ENCODE peak calls at places on chromosome 22, in six cellular contexts. One of them, this sample, is unnamed.

GRCh38 chr22:35911877-35912276 is 116.7 kb downstream of the RBFOX2 start:
- DNase-seq in stimulated activated CD4-positive, alpha-beta T cell treated with anti-CD3 and anti-CD28 coated beads, Interleukin-2, amount 100 ng/mL, for 48 hours: no peak
- DNase-seq in stimulated activated naive CD4-positive, alpha-beta T cell: no peak
- DNase-seq in EL: no peak
- DNase-seq in mesendoderm: no peak
- DNase-seq in AG09309: no peak
- DNase-seq in this sample: no peak

GRCh38 chr22:44686873-44687600 is 15.0 kb upstream of the PRR5 start:
- DNase-seq in stimulated activated CD4-positive, alpha-beta T cell treated with anti-CD3 and anti-CD28 coated beads, Interleukin-2, amount 100 ng/mL, for 48 hours: no peak
- DNase-seq in stimulated activated naive CD4-positive, alpha-beta T cell: no peak
- DNase-seq in EL: peak
- DNase-seq in mesendoderm: no peak
- DNase-seq in AG09309: no peak
- DNase-seq in this sample: no peak

GRCh38 chr22:50303848-50304527 is 3.5 kb downstream of the PLXNB2 start:
- DNase-seq in stimulated activated CD4-positive, alpha-beta T cell treated with anti-CD3 and anti-CD28 coated beads, Interleukin-2, amount 100 ng/mL, for 48 hours: no peak
- DNase-seq in stimulated activated naive CD4-positive, alpha-beta T cell: no peak
- DNase-seq in EL: no peak
- DNase-seq in mesendoderm: peak
- DNase-seq in AG09309: no peak
- DNase-seq in this sample: no peak

GRCh38 chr22:37521236-37521739 is 2.1 kb upstream of the CARD10 start:
- DNase-seq in stimulated activated CD4-positive, alpha-beta T cell treated with anti-CD3 and anti-CD28 coated beads, Interleukin-2, amount 100 ng/mL, for 48 hours: no peak
- DNase-seq in stimulated activated naive CD4-positive, alpha-beta T cell: no peak
- DNase-seq in EL: no peak
- DNase-seq in mesendoderm: no peak
- DNase-seq in AG09309: no peak
- DNase-seq in this sample: no peak

GRCh38 chr22:49964493-49965290 is 4.1 kb downstream of the PIM3 start:
- DNase-seq in stimulated activated CD4-positive, alpha-beta T cell treated with anti-CD3 and anti-CD28 coated beads, Interleukin-2, amount 100 ng/mL, for 48 hours: no peak
- DNase-seq in stimulated activated naive CD4-positive, alpha-beta T cell: no peak
- DNase-seq in EL: no peak
- DNase-seq in mesendoderm: no peak
- DNase-seq in AG09309: no peak
- DNase-seq in this sample: no peak

GRCh38 chr22:31951201-31952093 is 7.1 kb downstream of the YWHAH start:
- DNase-seq in stimulated activated CD4-positive, alpha-beta T cell treated with anti-CD3 and anti-CD28 coated beads, Interleukin-2, amount 100 ng/mL, for 48 hours: no peak
- DNase-seq in stimulated activated naive CD4-positive, alpha-beta T cell: no peak
- DNase-seq in EL: no peak
- DNase-seq in mesendoderm: no peak
- DNase-seq in AG09309: no peak
- DNase-seq in this sample: no peak

GRCh38 chr22:40249286-40249685 is 71.6 kb downstream of the TNRC6B start:
- DNase-seq in stimulated activated CD4-positive, alpha-beta T cell treated with anti-CD3 and anti-CD28 coated beads, Interleukin-2, amount 100 ng/mL, for 48 hours: no peak
- DNase-seq in stimulated activated naive CD4-positive, alpha-beta T cell: no peak
- DNase-seq in EL: no peak
- DNase-seq in mesendoderm: no peak
- DNase-seq in AG09309: no peak
- DNase-seq in this sample: no peak

GRCh38 chr22:30866811-30867271 is 101.7 kb downstream of the MORC2 start:
- DNase-seq in stimulated activated CD4-positive, alpha-beta T cell treated with anti-CD3 and anti-CD28 coated beads, Interleukin-2, amount 100 ng/mL, for 48 hours: no peak
- DNase-seq in stimulated activated naive CD4-positive, alpha-beta T cell: no peak
- DNase-seq in EL: peak
- DNase-seq in mesendoderm: peak
- DNase-seq in AG09309: no peak
- DNase-seq in this sample: no peak

GRCh38 chr22:18109410-18110193 is 1.0 kb upstream of the TUBA8 start:
- DNase-seq in stimulated activated CD4-positive, alpha-beta T cell treated with anti-CD3 and anti-CD28 coated beads, Interleukin-2, amount 100 ng/mL, for 48 hours: no peak
- DNase-seq in stimulated activated naive CD4-positive, alpha-beta T cell: no peak
- DNase-seq in EL: no peak
- DNase-seq in mesendoderm: no peak
- DNase-seq in AG09309: no peak
- DNase-seq in this sample: no peak

GRCh38 chr22:49296561-49296960 is 531.1 kb downstream of the BRD1 start:
- DNase-seq in stimulated activated CD4-positive, alpha-beta T cell treated with anti-CD3 and anti-CD28 coated beads, Interleukin-2, amount 100 ng/mL, for 48 hours: no peak
- DNase-seq in stimulated activated naive CD4-positive, alpha-beta T cell: no peak
- DNase-seq in EL: no peak
- DNase-seq in mesendoderm: no peak
- DNase-seq in AG09309: no peak
- DNase-seq in this sample: no peak

GRCh38 chr22:31753005-31753633 is 700 bp upstream of the DEPDC5 start:
- DNase-seq in stimulated activated CD4-positive, alpha-beta T cell treated with anti-CD3 and anti-CD28 coated beads, Interleukin-2, amount 100 ng/mL, for 48 hours: no peak
- DNase-seq in stimulated activated naive CD4-positive, alpha-beta T cell: no peak
- DNase-seq in EL: peak
- DNase-seq in mesendoderm: peak
- DNase-seq in AG09309: no peak
- DNase-seq in this sample: no peak

GRCh38 chr22:19811811-19812771 is 42.6 kb downstream of the GNB1L start:
- DNase-seq in stimulated activated CD4-positive, alpha-beta T cell treated with anti-CD3 and anti-CD28 coated beads, Interleukin-2, amount 100 ng/mL, for 48 hours: no peak
- DNase-seq in stimulated activated naive CD4-positive, alpha-beta T cell: no peak
- DNase-seq in EL: no peak
- DNase-seq in mesendoderm: no peak
- DNase-seq in AG09309: no peak
- DNase-seq in this sample: no peak

GRCh38 chr22:30402036-30402759 is 5.4 kb downstream of the SEC14L2 start:
- DNase-seq in stimulated activated CD4-positive, alpha-beta T cell treated with anti-CD3 and anti-CD28 coated beads, Interleukin-2, amount 100 ng/mL, for 48 hours: no peak
- DNase-seq in stimulated activated naive CD4-positive, alpha-beta T cell: no peak
- DNase-seq in EL: no peak
- DNase-seq in mesendoderm: no peak
- DNase-seq in AG09309: no peak
- DNase-seq in this sample: no peak

GRCh38 chr22:24744638-24745037 is 29.9 kb downstream of the PIWIL3 start:
- DNase-seq in stimulated activated CD4-positive, alpha-beta T cell treated with anti-CD3 and anti-CD28 coated beads, Interleukin-2, amount 100 ng/mL, for 48 hours: no peak
- DNase-seq in stimulated activated naive CD4-positive, alpha-beta T cell: no peak
- DNase-seq in EL: no peak
- DNase-seq in mesendoderm: no peak
- DNase-seq in AG09309: no peak
- DNase-seq in this sample: no peak